ENCODE peak calls at places on chromosome 6, in nine cellular contexts. One of them, this sample, is unnamed.

GRCh38 chr6:158799051-158799792 is 19.9 kb downstream of the EZR start:
- DNase-seq in neural crest cell: no peak
- DNase-seq in bronchial epithelial cell: peak; percentile 62
- DNase-seq in AG04450: no peak
- DNase-seq in Caco-2: no peak
- DNase-seq in fibroblast of lung: peak; percentile 67
- DNase-seq in GM12865: no peak
- DNase-seq in AG09309: peak; percentile 28
- DNase-seq in mammary epithelial cell: no peak
- DNase-seq in this sample: peak; percentile 95

GRCh38 chr6:157533397-157533814 is 152.4 kb downstream of the ZDHHC14 start:
- DNase-seq in GM12865: no peak
- DNase-seq in bronchial epithelial cell: no peak
- DNase-seq in AG04450: no peak
- DNase-seq in neural crest cell: no peak
- DNase-seq in fibroblast of lung: no peak
- DNase-seq in Caco-2: no peak
- DNase-seq in AG09309: no peak
- DNase-seq in mammary epithelial cell: no peak
- DNase-seq in this sample: no peak

GRCh38 chr6:112408522-112408921 is 61.4 kb downstream of the RFPL4B start:
- DNase-seq in AG09309: no peak
- DNase-seq in neural crest cell: no peak
- DNase-seq in bronchial epithelial cell: no peak
- DNase-seq in mammary epithelial cell: no peak
- DNase-seq in fibroblast of lung: no peak
- DNase-seq in AG04450: no peak
- DNase-seq in Caco-2: no peak
- DNase-seq in GM12865: no peak
- DNase-seq in this sample: no peak

GRCh38 chr6:125810435-125810834 is 19.7 kb downstream of the NCOA7 start:
- DNase-seq in AG09309: no peak
- DNase-seq in fibroblast of lung: no peak
- DNase-seq in GM12865: no peak
- DNase-seq in bronchial epithelial cell: no peak
- DNase-seq in mammary epithelial cell: no peak
- DNase-seq in AG04450: no peak
- DNase-seq in neural crest cell: no peak
- DNase-seq in Caco-2: no peak
- DNase-seq in this sample: peak; percentile 62

GRCh38 chr6:163671355-163671754 is 256.8 kb downstream of the QKI start:
- DNase-seq in GM12865: no peak
- DNase-seq in AG04450: no peak
- DNase-seq in AG09309: no peak
- DNase-seq in bronchial epithelial cell: no peak
- DNase-seq in neural crest cell: no peak
- DNase-seq in Caco-2: no peak
- DNase-seq in fibroblast of lung: no peak
- DNase-seq in mammary epithelial cell: no peak
- DNase-seq in this sample: no peak

GRCh38 chr6:4355241-4355640 is 219.9 kb upstream of the ECI2 start:
- DNase-seq in fibroblast of lung: peak; percentile 49
- DNase-seq in neural crest cell: no peak
- DNase-seq in bronchial epithelial cell: peak; percentile 88
- DNase-seq in mammary epithelial cell: peak; percentile 77
- DNase-seq in GM12865: no peak
- DNase-seq in Caco-2: no peak
- DNase-seq in AG09309: peak; percentile 75
- DNase-seq in AG04450: no peak
- DNase-seq in this sample: peak; percentile 56

GRCh38 chr6:85580878-85581267 is 12.8 kb downstream of the SNX14 start:
- DNase-seq in AG09309: no peak
- DNase-seq in Caco-2: no peak
- DNase-seq in fibroblast of lung: peak; percentile 53
- DNase-seq in mammary epithelial cell: peak; percentile 25
- DNase-seq in bronchial epithelial cell: peak; percentile 40
- DNase-seq in GM12865: peak; percentile 51
- DNase-seq in AG04450: no peak
- DNase-seq in neural crest cell: no peak
- DNase-seq in this sample: no peak

GRCh38 chr6:156057869-156058268 is 602.2 kb upstream of the NOX3 start:
- DNase-seq in bronchial epithelial cell: no peak
- DNase-seq in fibroblast of lung: no peak
- DNase-seq in GM12865: no peak
- DNase-seq in AG04450: no peak
- DNase-seq in neural crest cell: no peak
- DNase-seq in Caco-2: no peak
- DNase-seq in AG09309: no peak
- DNase-seq in mammary epithelial cell: no peak
- DNase-seq in this sample: no peak

GRCh38 chr6:34152042-34152524 is 6.2 kb upstream of the GRM4 start:
- DNase-seq in fibroblast of lung: no peak
- DNase-seq in bronchial epithelial cell: no peak
- DNase-seq in GM12865: no peak
- DNase-seq in AG04450: no peak
- DNase-seq in Caco-2: peak; percentile 2
- DNase-seq in neural crest cell: no peak
- DNase-seq in AG09309: no peak
- DNase-seq in mammary epithelial cell: no peak
- DNase-seq in this sample: no peak

GRCh38 chr6:127582777-127583462 is 5.9 kb downstream of the C6orf58 start:
- DNase-seq in bronchial epithelial cell: peak; percentile 94
- DNase-seq in fibroblast of lung: peak; percentile 80
- DNase-seq in GM12865: no peak
- DNase-seq in AG09309: no peak
- DNase-seq in neural crest cell: no peak
- DNase-seq in Caco-2: no peak
- DNase-seq in AG04450: peak; percentile 26
- DNase-seq in mammary epithelial cell: peak; percentile 86
- DNase-seq in this sample: peak; percentile 23

GRCh38 chr6:163863565-163863964 is 449.0 kb downstream of the QKI start:
- DNase-seq in GM12865: no peak
- DNase-seq in bronchial epithelial cell: no peak
- DNase-seq in Caco-2: no peak
- DNase-seq in fibroblast of lung: no peak
- DNase-seq in AG04450: no peak
- DNase-seq in AG09309: no peak
- DNase-seq in mammary epithelial cell: no peak
- DNase-seq in neural crest cell: no peak
- DNase-seq in this sample: no peak

GRCh38 chr6:72624557-72625160 is 2.8 kb downstream of the KCNQ5 start:
- DNase-seq in Caco-2: no peak
- DNase-seq in AG09309: no peak
- DNase-seq in neural crest cell: no peak
- DNase-seq in AG04450: no peak
- DNase-seq in GM12865: peak; percentile 78
- DNase-seq in mammary epithelial cell: peak; percentile 19
- DNase-seq in bronchial epithelial cell: peak; percentile 51
- DNase-seq in fibroblast of lung: no peak
- DNase-seq in this sample: peak; percentile 83

DNA sequence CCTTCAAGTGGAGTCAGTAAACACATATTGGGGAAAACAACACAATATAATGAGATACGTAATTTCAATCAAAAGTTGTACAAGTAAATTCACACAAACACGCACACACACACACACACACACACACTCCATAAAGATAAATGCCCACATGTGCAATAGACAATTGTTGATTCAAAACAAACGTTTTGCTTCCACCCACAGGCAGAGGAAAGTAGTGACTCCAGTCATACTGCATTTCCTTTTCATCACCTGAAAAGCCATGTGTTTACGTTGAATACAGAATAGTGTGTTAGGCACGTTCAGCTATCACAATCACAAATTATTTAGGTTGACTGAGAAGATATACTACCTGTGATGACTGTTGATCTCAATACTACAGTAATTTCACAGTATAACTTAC is 443.8 kb upstream of the MANEA start:
- DNase-seq in Caco-2: no peak
- DNase-seq in fibroblast of lung: peak; percentile 24
- DNase-seq in neural crest cell: no peak
- DNase-seq in GM12865: peak; percentile 1
- DNase-seq in bronchial epithelial cell: peak; percentile 57
- DNase-seq in AG04450: no peak
- DNase-seq in mammary epithelial cell: peak; percentile 51
- DNase-seq in AG09309: no peak
- DNase-seq in this sample: peak; percentile 36
- TF ChIP-seq CTCF in Caco-2: peak; percentile 11
- TF ChIP-seq CTCF in fibroblast of lung: no peak
- TF ChIP-seq CTCF in neural crest cell: peak; percentile 52
- TF ChIP-seq CTCF in GM12865: no peak
- TF ChIP-seq CTCF in bronchial epithelial cell: peak; percentile 52
- TF ChIP-seq CTCF in AG04450: peak; percentile 17
- TF ChIP-seq CTCF in mammary epithelial cell: peak; percentile 57
- TF ChIP-seq CTCF in AG09309: no peak
- TF ChIP-seq CTCF in this sample: peak; percentile 50

DNA sequence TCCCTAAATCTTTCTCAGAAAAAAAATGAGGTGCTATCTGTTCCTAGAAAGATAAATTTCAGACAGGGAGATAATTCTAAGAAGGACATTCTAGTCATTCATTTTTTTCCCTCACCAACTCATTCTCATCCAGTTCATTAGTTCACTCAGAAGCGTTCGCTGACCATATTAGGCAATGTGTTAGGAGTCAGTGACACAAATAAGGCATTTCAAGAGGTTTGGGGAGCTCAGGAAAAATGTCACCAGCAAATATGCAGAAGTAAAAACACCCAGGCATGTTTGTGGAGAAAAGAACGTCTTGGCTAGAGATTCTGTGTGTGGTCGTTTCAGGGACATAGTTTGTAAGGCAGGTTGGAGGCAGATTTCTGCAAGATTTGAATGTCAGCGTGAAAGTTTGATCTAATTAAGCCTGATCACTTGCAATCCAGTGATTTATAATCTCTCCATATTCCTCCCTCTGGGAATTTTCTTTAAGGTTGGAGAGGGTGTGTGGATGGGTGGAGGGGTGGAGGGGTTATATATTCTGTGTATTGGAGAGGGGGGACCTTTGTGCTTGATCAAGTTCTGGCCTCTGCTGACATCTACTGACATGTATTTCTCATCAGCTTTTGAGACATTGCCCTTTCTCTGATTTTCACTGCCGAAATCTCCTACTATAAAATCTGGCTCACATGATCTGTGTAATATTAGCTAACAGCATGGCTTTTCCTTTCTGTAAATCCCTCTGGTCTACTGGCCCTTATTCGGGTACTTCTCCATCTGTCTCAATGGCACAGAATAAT is 3.6 kb downstream of the MYCT1 start:
- DNase-seq in GM12865: no peak
- DNase-seq in bronchial epithelial cell: no peak
- DNase-seq in AG09309: no peak
- DNase-seq in neural crest cell: no peak
- DNase-seq in fibroblast of lung: peak; percentile 21
- DNase-seq in AG04450: no peak
- DNase-seq in Caco-2: no peak
- DNase-seq in mammary epithelial cell: no peak
- DNase-seq in this sample: peak; percentile 3
- TF ChIP-seq CTCF in GM12865: no peak
- TF ChIP-seq CTCF in bronchial epithelial cell: no peak
- TF ChIP-seq CTCF in AG09309: no peak
- TF ChIP-seq CTCF in neural crest cell: no peak
- TF ChIP-seq CTCF in fibroblast of lung: no peak
- TF ChIP-seq CTCF in AG04450: no peak
- TF ChIP-seq CTCF in Caco-2: no peak
- TF ChIP-seq CTCF in mammary epithelial cell: no peak
- TF ChIP-seq CTCF in this sample: peak; percentile 22

DNA sequence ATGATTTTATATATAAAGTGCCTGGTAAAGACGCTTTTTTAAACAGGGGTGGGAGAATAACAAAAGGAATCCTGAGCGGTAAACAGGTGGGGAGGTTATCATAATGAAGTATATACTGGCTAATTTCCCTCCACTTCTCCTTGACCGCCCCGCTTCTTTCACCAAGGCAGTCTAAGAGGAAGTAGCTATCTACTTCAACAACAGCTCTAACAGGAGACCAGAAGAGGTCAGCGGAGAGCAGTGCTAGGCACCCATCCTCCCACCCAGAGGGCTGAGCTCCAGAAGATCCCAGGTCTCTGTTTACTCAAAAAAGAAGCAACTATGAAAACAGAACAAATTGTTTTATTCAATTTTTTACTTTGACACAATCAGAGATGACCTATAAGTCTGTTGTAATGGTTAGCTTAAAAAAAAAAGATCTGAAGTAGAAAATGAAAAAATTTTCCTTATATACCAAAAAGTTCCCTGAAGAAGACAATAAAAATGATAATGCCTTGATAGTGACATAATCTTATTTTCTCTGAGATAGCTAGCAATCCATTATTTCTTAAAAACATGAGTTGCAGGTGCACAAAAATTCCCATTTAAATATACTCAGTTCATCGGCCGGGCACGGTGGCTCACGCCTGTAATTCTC is 141.1 kb downstream of the PDSS2 start:
- DNase-seq in GM12865: peak; percentile 64
- DNase-seq in Caco-2: peak; percentile 55
- DNase-seq in fibroblast of lung: peak; percentile 71
- DNase-seq in bronchial epithelial cell: peak; percentile 50
- DNase-seq in mammary epithelial cell: peak; percentile 19
- DNase-seq in AG09309: no peak
- DNase-seq in neural crest cell: peak; percentile 23
- DNase-seq in AG04450: peak; percentile 32
- DNase-seq in this sample: peak; percentile 67
- TF ChIP-seq CTCF in GM12865: peak; percentile 67
- TF ChIP-seq CTCF in Caco-2: peak; percentile 46
- TF ChIP-seq CTCF in fibroblast of lung: peak; percentile 74
- TF ChIP-seq CTCF in bronchial epithelial cell: peak; percentile 80
- TF ChIP-seq CTCF in mammary epithelial cell: peak; percentile 67
- TF ChIP-seq CTCF in AG09309: peak; percentile 87
- TF ChIP-seq CTCF in neural crest cell: peak; percentile 69
- TF ChIP-seq CTCF in AG04450: peak; percentile 91
- TF ChIP-seq CTCF in this sample: peak; percentile 85

GRCh38 chr6:169323221-169323620 is 69.6 kb upstream of the THBS2 start:
- DNase-seq in bronchial epithelial cell: no peak
- DNase-seq in mammary epithelial cell: no peak
- DNase-seq in neural crest cell: no peak
- DNase-seq in fibroblast of lung: no peak
- DNase-seq in Caco-2: no peak
- DNase-seq in GM12865: no peak
- DNase-seq in AG04450: no peak
- DNase-seq in AG09309: no peak
- DNase-seq in this sample: no peak

GRCh38 chr6:169328112-169328801 is 74.6 kb upstream of the THBS2 start:
- DNase-seq in fibroblast of lung: peak; percentile 85
- DNase-seq in AG04450: peak; percentile 61
- DNase-seq in GM12865: no peak
- DNase-seq in mammary epithelial cell: peak; percentile 58
- DNase-seq in AG09309: peak; percentile 32
- DNase-seq in neural crest cell: no peak
- DNase-seq in bronchial epithelial cell: peak; percentile 34
- DNase-seq in Caco-2: no peak
- DNase-seq in this sample: no peak

GRCh38 chr6:169324086-169324485 is 70.4 kb upstream of the THBS2 start:
- DNase-seq in neural crest cell: no peak
- DNase-seq in GM12865: no peak
- DNase-seq in fibroblast of lung: no peak
- DNase-seq in AG04450: no peak
- DNase-seq in mammary epithelial cell: no peak
- DNase-seq in bronchial epithelial cell: no peak
- DNase-seq in Caco-2: no peak
- DNase-seq in AG09309: no peak
- DNase-seq in this sample: no peak

GRCh38 chr6:169324661-169325459 is 71.2 kb upstream of the THBS2 start:
- DNase-seq in GM12865: no peak
- DNase-seq in Caco-2: no peak
- DNase-seq in fibroblast of lung: no peak
- DNase-seq in bronchial epithelial cell: no peak
- DNase-seq in mammary epithelial cell: no peak
- DNase-seq in neural crest cell: no peak
- DNase-seq in AG09309: no peak
- DNase-seq in AG04450: no peak
- DNase-seq in this sample: no peak

GRCh38 chr6:169326067-169326799 is 72.6 kb upstream of the THBS2 start:
- DNase-seq in AG09309: no peak
- DNase-seq in GM12865: no peak
- DNase-seq in bronchial epithelial cell: peak; percentile 30
- DNase-seq in AG04450: no peak
- DNase-seq in neural crest cell: no peak
- DNase-seq in mammary epithelial cell: peak; percentile 52
- DNase-seq in Caco-2: no peak
- DNase-seq in fibroblast of lung: peak; percentile 59
- DNase-seq in this sample: peak; percentile 43
- TF ChIP-seq CTCF in AG09309: peak; percentile 67
- TF ChIP-seq CTCF in GM12865: peak; percentile 4
- TF ChIP-seq CTCF in bronchial epithelial cell: peak; percentile 53
- TF ChIP-seq CTCF in AG04450: peak; percentile 39
- TF ChIP-seq CTCF in neural crest cell: no peak
- TF ChIP-seq CTCF in mammary epithelial cell: peak; percentile 19
- TF ChIP-seq CTCF in Caco-2: no peak
- TF ChIP-seq CTCF in fibroblast of lung: peak; percentile 18
- TF ChIP-seq CTCF in this sample: peak; percentile 44

This sample was measured in A673.